ENCODE peak calls at places on chromosomes 5 and 9, in four cellular contexts. F is heart left ventricle; E is activated CD8-positive, alpha-beta memory T cell treated with anti-CD3 and anti-CD28 coated beads for 24 hours; A is stimulated activated CD4-positive, alpha-beta T cell treated with anti-CD3 and anti-CD28 coated beads, Interleukin-12 subunit alpha, Interleukin-12 subunit beta, amount 100 ng/mL, for 4 hours. M is an unnamed sample.

GRCh38 chr9:83231039-83231438 is 168.1 kb upstream of the RASEF start:
- DNase-seq in F (no peak), E (no peak), A (no peak), M (no peak)

GRCh38 chr9:91255327-91255726 is 106.4 kb downstream of the AUH start:
- DNase-seq in F (no peak), E (no peak), A (no peak), M (no peak)

GRCh38 chr9:95316794-95317118 is 753 bp downstream of the FANCC start:
- DNase-seq in F (peak), E (no peak), A (no peak), M (peak)

GRCh38 chr5:36417668-36418067 is 116.0 kb upstream of the RANBP3L start:
- DNase-seq in F (no peak), E (no peak), A (no peak), M (no peak)

GRCh38 chr5:170971-171800 is 20.1 kb upstream of the LRRC14B start:
- DNase-seq in F (no peak), E (no peak), A (no peak), M (no peak)

GRCh38 chr5:97297063-97297715 is 114.1 kb upstream of the RIOK2 start:
- DNase-seq in F (no peak), E (no peak), A (no peak), M (peak)

GRCh38 chr9:22097712-22098111 is 88.6 kb upstream of the CDKN2B start:
- DNase-seq in F (no peak), E (no peak), A (no peak), M (no peak)

GRCh38 chr5:16489322-16489791 is 23.8 kb upstream of the ZNF622 start:
- DNase-seq in F (no peak), E (no peak), A (no peak), M (no peak)

GRCh38 chr5:180696116-180696515 is 43.7 kb downstream of the OR2Y1 start:
- DNase-seq in F (no peak), E (no peak), A (no peak), M (no peak)

GRCh38 chr5:169107316-169107715 is 193.6 kb downstream of the SLIT3 start:
- DNase-seq in F (no peak), E (no peak), A (no peak), M (no peak)

GRCh38 chr5:133559960-133560359 is 52.4 kb downstream of the FSTL4 start:
- DNase-seq in F (no peak), E (no peak), A (no peak), M (no peak)

GRCh38 chr9:78325343-78325742 is 28.4 kb downstream of the PSAT1 start:
- DNase-seq in F (peak), E (no peak), A (no peak), M (no peak)

GRCh38 chr9:10268500-10269485 is 344.0 kb downstream of the PTPRD start:
- DNase-seq in F (peak), E (no peak), A (no peak), M (peak)

GRCh38 chr9:115393976-115394775 is 276.2 kb upstream of the TNC start:
- DNase-seq in F (no peak), E (no peak), A (no peak), M (no peak)

GRCh38 chr5:160960592-160960991 is 108.6 kb upstream of the ATP10B start:
- DNase-seq in F (no peak), E (no peak), A (no peak), M (no peak)

GRCh38 chr5:127935398-127935797 is 148.2 kb upstream of the SLC12A2 start:
- DNase-seq in F (no peak), E (no peak), A (no peak), M (no peak)

GRCh38 chr5:81417052-81417451 is 23.1 kb upstream of the ACOT12 start:
- DNase-seq in F (no peak), E (no peak), A (no peak), M (no peak)

GRCh38 chr5:59709833-59710232 is 183.7 kb downstream of the PDE4D start:
- DNase-seq in F (no peak), E (no peak), A (no peak), M (no peak)

GRCh38 chr9:136110082-136111061 is 8.3 kb downstream of the TMEM250 start:
- DNase-seq in F (no peak), E (peak), A (no peak), M (no peak)

GRCh38 chr9:134617836-134618162 is 23.8 kb upstream of the COL5A1 start:
- DNase-seq in F (no peak), E (no peak), A (no peak), M (no peak)

GRCh38 chr9:137278913-137279711 is 1.6 kb downstream of the TOR4A start:
- DNase-seq in F (peak), E (no peak), A (no peak), M (no peak)

GRCh38 chr5:78003914-78004313 is 227.8 kb upstream of the TBCA start:
- DNase-seq in F (no peak), E (no peak), A (no peak), M (no peak)

GRCh38 chr5:33091571-33092363 is 349.0 kb upstream of the TARS1 start:
- DNase-seq in F (no peak), E (no peak), A (no peak), M (no peak)

GRCh38 chr5:17217421-17218352 is at the start of gene BASP1:
- DNase-seq in F (peak), E (peak), A (peak), M (no peak)

GRCh38 chr9:20753761-20754160 is 69.7 kb downstream of the FOCAD start:
- DNase-seq in F (no peak), E (no peak), A (no peak), M (no peak)

GRCh38 chr5:106097308-106097707 is 1573.4 kb downstream of the EFNA5 start:
- DNase-seq in F (no peak), E (no peak), A (no peak), M (no peak)

GRCh38 chr5:96963267-96963666 is 27.4 kb downstream of the LNPEP start:
- DNase-seq in F (peak), E (no peak), A (no peak), M (no peak)

GRCh38 chr9:127159949-127160610 is 37.6 kb upstream of the ANGPTL2 start:
- DNase-seq in F (no peak), E (peak), A (no peak), M (no peak)

GRCh38 chr5:178426326-178427130 is 163.7 kb downstream of the COL23A1 start:
- DNase-seq in F (no peak), E (peak), A (no peak), M (no peak)

GRCh38 chr5:15034379-15034778 is 162.8 kb upstream of the ANKH start:
- DNase-seq in F (no peak), E (no peak), A (no peak), M (no peak)

GRCh38 chr5:127804886-127805426 is 101.8 kb downstream of the CCDC192 start:
- DNase-seq in F (no peak), E (no peak), A (no peak), M (no peak)

GRCh38 chr5:171483453-171484177 is 64.2 kb downstream of the FGF18 start:
- DNase-seq in F (peak), E (no peak), A (no peak), M (no peak)

GRCh38 chr5:90406466-90406865 is 3.1 kb downstream of the CETN3 start:
- DNase-seq in F (no peak), E (no peak), A (no peak), M (no peak)

GRCh38 chr9:33964369-33964768 is 84.3 kb downstream of the UBAP2 start:
- DNase-seq in F (no peak), E (no peak), A (no peak), M (no peak)

GRCh38 chr5:94174748-94175411 is 433.5 kb upstream of the POU5F2 start:
- DNase-seq in F (no peak), E (no peak), A (no peak), M (no peak)